ENCODE peak calls at places on chromosomes 4 and X, in nine cellular contexts. H is neural progenitor cell; G is fibroblast of lung; Z is non-pigmented ciliary epithelial cell; X is amniotic epithelial cell; W is stimulated activated naive B cell treated with anti-CD40 and anti-IgM and Interleukin-4, amounts not matched to agents 10 μg/mL and 1 μg/mL and 100 μg/mL, for 72 hours; N is naive thymus-derived CD8-positive, alpha-beta T cell; F is neural crest cell; E is stimulated activated CD8-positive, alpha-beta memory T cell treated with anti-CD3 and anti-CD28 coated beads, Interleukin-7, amount 100 ng/mL, for 24 hours. D is an unnamed sample.

GRCh38 chr4:151251922-151252321 is 25.0 kb upstream of the PRSS48 start:
- DNase-seq in Z (no peak), H (peak; percentile 7), F (no peak), X (no peak), G (no peak), E (no peak), W (no peak), N (no peak), D (no peak)

GRCh38 chrX:133943507-133943906 is 41.9 kb downstream of the GPC3 start:
- DNase-seq in E (no peak), W (no peak), Z (no peak), N (no peak), F (no peak), G (no peak), X (no peak), H (no peak), D (no peak)

GRCh38 chr4:161869511-161869910 is 294.3 kb downstream of the FSTL5 start:
- DNase-seq in N (no peak), F (no peak), G (no peak), W (no peak), X (no peak), Z (no peak), E (no peak), H (no peak), D (no peak)

GRCh38 chr4:81469774-81470455 is 1.8 kb downstream of the RASGEF1B start:
- DNase-seq in G (no peak), E (no peak), X (no peak), H (no peak), Z (no peak), N (peak; percentile 21), W (no peak), F (no peak), D (no peak)

GRCh38 chr4:74623041-74623440 is 171.3 kb downstream of the BTC start:
- DNase-seq in G (no peak), E (no peak), F (no peak), W (no peak), N (peak; percentile 28), Z (no peak), X (no peak), H (peak; percentile 45), D (no peak)

GRCh38 chr4:155552180-155552579 is 114.5 kb upstream of the GUCY1A1 start:
- DNase-seq in Z (no peak), F (no peak), G (peak; percentile 32), N (no peak), W (no peak), X (peak; percentile 37), H (no peak), E (no peak), D (no peak)

GRCh38 chr4:6893449-6894085 is 16.1 kb upstream of the TBC1D14 start:
- DNase-seq in F (no peak), Z (no peak), X (peak; percentile 75), E (no peak), N (no peak), W (no peak), H (no peak), G (peak; percentile 54), D (no peak)

GRCh38 chr4:56264861-56265260 is 122.4 kb downstream of the AASDH start:
- DNase-seq in G (no peak), X (no peak), N (no peak), H (no peak), E (no peak), W (no peak), Z (no peak), F (no peak), D (no peak)

GRCh38 chrX:43349363-43349762 is 306.7 kb upstream of the MAOA start:
- DNase-seq in N (peak; percentile 26), X (peak; percentile 10), E (peak; percentile 3), H (peak; percentile 62), W (peak; percentile 11), G (no peak), F (peak; percentile 18), Z (no peak), D (no peak)

GRCh38 chr4:78145622-78146021 is 88.5 kb downstream of the FRAS1 start:
- DNase-seq in X (no peak), Z (no peak), E (no peak), W (no peak), H (no peak), G (no peak), N (no peak), F (no peak), D (no peak)

GRCh38 chr4:71049395-71049794 is 55.9 kb downstream of the DCK start:
- DNase-seq in N (no peak), F (no peak), X (no peak), Z (no peak), E (no peak), H (no peak), G (no peak), W (no peak), D (no peak)

GRCh38 chr4:182578402-182578801 is 335.2 kb downstream of the TENM3 start:
- DNase-seq in H (no peak), N (no peak), X (peak; percentile 77), G (peak; percentile 96), Z (peak; percentile 38), E (no peak), F (no peak), W (no peak), D (peak; percentile 67)

GRCh38 chr4:168475745-168476144 is 4.5 kb downstream of the DDX60L start:
- DNase-seq in W (no peak), H (peak; percentile 38), Z (no peak), E (no peak), X (peak; percentile 29), N (no peak), G (peak; percentile 24), F (no peak), D (no peak)

GRCh38 chrX:149962859-149963757 is 24.8 kb upstream of the EOLA2 start:
- DNase-seq in X (peak; percentile 47), F (peak; percentile 26), W (peak; percentile 11), Z (no peak), N (peak; percentile 6), G (peak; percentile 49), H (peak; percentile 72), E (no peak), D (no peak)